ENCODE peak calls at places on chromosomes 12 and 14, in ten cellular contexts. L is neural crest cell; H is NCI-H2171; P is T-helper 9 cell; N is mesothelial cell of epicardium; J is head of caudate nucleus; E is GM13977; Y is CD8-positive, alpha-beta memory T cell; V is NCI-H2081; M is lung. G is an unnamed sample.

GRCh38 chr12:54126696-54127537 is 61.9 kb downstream of the SMUG1 start:
- DNase-seq in M (peak), E (no peak), V (no peak), H (no peak), N (no peak), L (no peak), P (no peak), J (no peak), Y (no peak), G (peak)

GRCh38 chr12:64169999-64170398 is 52.1 kb downstream of the KICS2 start:
- DNase-seq in H (peak), M (no peak), V (peak), P (no peak), N (no peak), Y (no peak), J (no peak), L (no peak), E (no peak), G (no peak)

GRCh38 chr14:54253195-54253947 is 143.4 kb upstream of the CDKN3 start:
- DNase-seq in H (no peak), P (no peak), J (no peak), V (no peak), M (no peak), Y (no peak), E (peak), N (no peak), L (no peak), G (no peak)

GRCh38 chr12:123532808-123533649 is 490 bp downstream of the RILPL1 start:
- DNase-seq in L (peak), P (peak), Y (no peak), M (peak), V (no peak), H (no peak), E (no peak), N (no peak), J (peak), G (no peak)

GRCh38 chr12:100504820-100505219 is 31.2 kb downstream of the NR1H4 start:
- DNase-seq in N (no peak), H (no peak), J (no peak), E (no peak), L (no peak), P (no peak), Y (no peak), V (no peak), M (no peak), G (no peak)

GRCh38 chr12:5568325-5568981 is 136.5 kb downstream of the NTF3 start:
- DNase-seq in J (no peak), E (no peak), H (no peak), P (no peak), N (no peak), L (no peak), M (no peak), V (no peak), Y (no peak), G (no peak)

GRCh38 chr14:67395086-67395875 is 16.7 kb downstream of the PLEK2 start:
- DNase-seq in E (no peak), J (no peak), Y (no peak), P (no peak), H (no peak), L (no peak), V (no peak), N (no peak), M (no peak), G (no peak)

GRCh38 chr12:113239811-113240331 is 18.6 kb downstream of the TPCN1 start:
- DNase-seq in V (no peak), P (no peak), E (no peak), J (no peak), L (no peak), Y (no peak), H (peak), M (no peak), N (no peak), G (no peak)